ENCODE peak calls at places on chromosomes 5 and 9, in nine cellular contexts. One of them, this sample, is unnamed.

GRCh38 chr5:28602429-28602828 is 1564.0 kb upstream of the CDH9 start:
- DNase-seq in AG10803: no peak
- DNase-seq in H7: no peak
- DNase-seq in nucleus accumbens: no peak
- DNase-seq in stimulated activated CD8-positive, alpha-beta memory T cell treated with anti-CD3 and anti-CD28 coated beads, Interleukin-2, amount 100 ng/mL, for 1 hour: no peak
- DNase-seq in MM.1S: no peak
- DNase-seq in NCI-H1436: no peak
- DNase-seq in stomach: no peak
- DNase-seq in NCI-H1694 treated with DMSO at 0.1 percent for 48 hours: no peak
- DNase-seq in this sample: no peak

GRCh38 chr5:163533229-163533628 is 27.8 kb downstream of the MAT2B start:
- DNase-seq in nucleus accumbens: no peak
- DNase-seq in NCI-H1436: no peak
- DNase-seq in stomach: no peak
- DNase-seq in stimulated activated CD8-positive, alpha-beta memory T cell treated with anti-CD3 and anti-CD28 coated beads, Interleukin-2, amount 100 ng/mL, for 1 hour: no peak
- DNase-seq in MM.1S: no peak
- DNase-seq in H7: no peak
- DNase-seq in AG10803: no peak
- DNase-seq in NCI-H1694 treated with DMSO at 0.1 percent for 48 hours: no peak
- DNase-seq in this sample: no peak

GRCh38 chr9:93579711-93580516 is 3.5 kb downstream of the PHF2 start:
- DNase-seq in NCI-H1694 treated with DMSO at 0.1 percent for 48 hours: no peak
- DNase-seq in stomach: peak; percentile 24
- DNase-seq in nucleus accumbens: no peak
- DNase-seq in stimulated activated CD8-positive, alpha-beta memory T cell treated with anti-CD3 and anti-CD28 coated beads, Interleukin-2, amount 100 ng/mL, for 1 hour: no peak
- DNase-seq in AG10803: no peak
- DNase-seq in NCI-H1436: no peak
- DNase-seq in H7: no peak
- DNase-seq in MM.1S: no peak
- DNase-seq in this sample: no peak

GRCh38 chr9:109447329-109448076 is 50.6 kb downstream of the PTPN3 start:
- DNase-seq in AG10803: no peak
- DNase-seq in NCI-H1436: no peak
- DNase-seq in stomach: no peak
- DNase-seq in stimulated activated CD8-positive, alpha-beta memory T cell treated with anti-CD3 and anti-CD28 coated beads, Interleukin-2, amount 100 ng/mL, for 1 hour: no peak
- DNase-seq in NCI-H1694 treated with DMSO at 0.1 percent for 48 hours: no peak
- DNase-seq in nucleus accumbens: no peak
- DNase-seq in H7: no peak
- DNase-seq in MM.1S: no peak
- DNase-seq in this sample: no peak

GRCh38 chr9:104682642-104683041 is 11.7 kb upstream of the OR13D1 start:
- DNase-seq in AG10803: peak; percentile 58
- DNase-seq in NCI-H1694 treated with DMSO at 0.1 percent for 48 hours: peak; percentile 61
- DNase-seq in H7: peak; percentile 11
- DNase-seq in nucleus accumbens: no peak
- DNase-seq in MM.1S: peak; percentile 76
- DNase-seq in NCI-H1436: peak; percentile 53
- DNase-seq in stomach: no peak
- DNase-seq in stimulated activated CD8-positive, alpha-beta memory T cell treated with anti-CD3 and anti-CD28 coated beads, Interleukin-2, amount 100 ng/mL, for 1 hour: no peak
- DNase-seq in this sample: peak; percentile 62

GRCh38 chr9:114057161-114057560 is 20.9 kb downstream of the AMBP start:
- DNase-seq in NCI-H1694 treated with DMSO at 0.1 percent for 48 hours: no peak
- DNase-seq in stimulated activated CD8-positive, alpha-beta memory T cell treated with anti-CD3 and anti-CD28 coated beads, Interleukin-2, amount 100 ng/mL, for 1 hour: no peak
- DNase-seq in NCI-H1436: no peak
- DNase-seq in AG10803: no peak
- DNase-seq in H7: no peak
- DNase-seq in nucleus accumbens: no peak
- DNase-seq in MM.1S: no peak
- DNase-seq in stomach: no peak
- DNase-seq in this sample: no peak

GRCh38 chr9:115775669-115776068 is 377.9 kb upstream of the PAPPA start:
- DNase-seq in NCI-H1436: no peak
- DNase-seq in stomach: no peak
- DNase-seq in stimulated activated CD8-positive, alpha-beta memory T cell treated with anti-CD3 and anti-CD28 coated beads, Interleukin-2, amount 100 ng/mL, for 1 hour: no peak
- DNase-seq in H7: no peak
- DNase-seq in nucleus accumbens: no peak
- DNase-seq in AG10803: peak; percentile 16
- DNase-seq in MM.1S: no peak
- DNase-seq in NCI-H1694 treated with DMSO at 0.1 percent for 48 hours: no peak
- DNase-seq in this sample: no peak

GRCh38 chr5:68918306-68918705 is 175.5 kb upstream of the SLC30A5 start:
- DNase-seq in stimulated activated CD8-positive, alpha-beta memory T cell treated with anti-CD3 and anti-CD28 coated beads, Interleukin-2, amount 100 ng/mL, for 1 hour: no peak
- DNase-seq in NCI-H1694 treated with DMSO at 0.1 percent for 48 hours: no peak
- DNase-seq in stomach: no peak
- DNase-seq in MM.1S: no peak
- DNase-seq in nucleus accumbens: no peak
- DNase-seq in H7: no peak
- DNase-seq in NCI-H1436: no peak
- DNase-seq in AG10803: no peak
- DNase-seq in this sample: no peak

GRCh38 chr9:80059979-80060378 is 488.2 kb downstream of the TLE4 start:
- DNase-seq in NCI-H1436: no peak
- DNase-seq in AG10803: no peak
- DNase-seq in H7: no peak
- DNase-seq in MM.1S: no peak
- DNase-seq in stomach: no peak
- DNase-seq in NCI-H1694 treated with DMSO at 0.1 percent for 48 hours: no peak
- DNase-seq in nucleus accumbens: no peak
- DNase-seq in stimulated activated CD8-positive, alpha-beta memory T cell treated with anti-CD3 and anti-CD28 coated beads, Interleukin-2, amount 100 ng/mL, for 1 hour: no peak
- DNase-seq in this sample: no peak

This sample was measured in OCI-LY7.